ENCODE peak calls at places on chromosome 16, in four cellular contexts. T is HepG2, L is K562, U is GM12878. H is an unnamed sample.
A peak's percentile ranks its signal among the peaks of the same experiment; 100 is the strongest.

GRCh38 chr16:10181196-10182162 is 749 bp downstream of the GRIN2A start:
- DNase-seq in U (no peak), T (peak; percentile 38), L (peak; percentile 60), H (peak; percentile 79)

GRCh38 chr16:64047207-64047606 is 1074.7 kb downstream of the CDH11 start:
- DNase-seq in L (no peak), T (no peak), U (no peak), H (no peak)

GRCh38 chr16:681746-682427 is 1.7 kb downstream of the STUB1 start:
- DNase-seq in T (no peak), U (no peak), L (peak; percentile 89), H (no peak)

GRCh38 chr16:14405611-14406537 is 224.2 kb downstream of the PARN start:
- DNase-seq in T (peak; percentile 90), L (peak; percentile 73), U (peak; percentile 77), H (peak; percentile 88)

GRCh38 chr16:31143036-31143888 is 6.6 kb downstream of the PRSS36 start:
- DNase-seq in U (no peak), T (no peak), L (no peak), H (no peak)

GRCh38 chr16:9946022-9946720 is 236.1 kb downstream of the GRIN2A start:
- DNase-seq in U (no peak), T (no peak), L (no peak), H (no peak)

GRCh38 chr16:59878999-59879398 is 1144.9 kb upstream of the GOT2 start:
- DNase-seq in L (no peak), T (no peak), U (no peak), H (no peak)

GRCh38 chr16:35431829-35432663 is 1972.6 kb downstream of the TP53TG3F start:
- DNase-seq in T (no peak), L (peak; percentile 51), U (no peak), H (peak; percentile 30)

GRCh38 chr16:12300946-12301500 is 324.5 kb downstream of the SNX29 start:
- DNase-seq in L (no peak), U (no peak), T (no peak), H (no peak)

GRCh38 chr16:7086842-7087616 is 245.6 kb upstream of the RBFOX1 start:
- DNase-seq in U (no peak), T (peak; percentile 33), L (peak; percentile 25), H (peak; percentile 26)

DNA sequence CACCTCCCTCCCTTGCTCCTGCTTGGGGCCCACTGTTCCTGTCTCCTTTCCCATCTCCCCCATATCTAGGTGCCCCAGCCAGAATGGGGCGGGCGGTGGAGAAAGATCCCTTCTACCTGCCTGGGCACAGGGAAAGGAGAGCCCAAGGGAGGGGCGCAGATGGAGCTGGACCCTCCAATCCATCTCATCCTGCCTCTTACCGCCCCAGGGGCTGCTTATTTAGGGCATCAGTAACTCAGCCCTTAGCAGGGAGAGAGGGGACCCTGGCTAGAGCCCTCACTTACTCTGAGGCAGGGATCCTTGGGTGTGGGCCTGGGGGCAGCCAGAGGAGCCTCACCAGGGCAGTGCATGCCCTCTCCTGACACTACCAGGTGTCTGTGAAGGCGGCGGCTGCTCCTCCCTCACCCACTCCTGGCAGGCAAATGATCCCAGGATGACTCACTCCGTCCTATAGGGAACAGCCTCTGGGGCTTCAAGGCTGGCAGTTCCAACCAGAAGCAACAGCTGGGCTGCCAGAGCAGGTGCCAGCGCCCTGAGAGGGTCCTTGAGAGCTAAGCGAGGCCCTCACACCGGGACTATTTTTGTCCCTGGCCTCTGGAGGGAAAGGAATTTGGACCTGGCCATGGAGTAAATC is 16.3 kb upstream of the BCAR1 start:
- DNase-seq in U (no peak), L (no peak), T (peak; percentile 71), H (no peak)
- TF ChIP-seq BHLHE40 in U (no peak), L (no peak), T (no peak), H (no peak)

DNA sequence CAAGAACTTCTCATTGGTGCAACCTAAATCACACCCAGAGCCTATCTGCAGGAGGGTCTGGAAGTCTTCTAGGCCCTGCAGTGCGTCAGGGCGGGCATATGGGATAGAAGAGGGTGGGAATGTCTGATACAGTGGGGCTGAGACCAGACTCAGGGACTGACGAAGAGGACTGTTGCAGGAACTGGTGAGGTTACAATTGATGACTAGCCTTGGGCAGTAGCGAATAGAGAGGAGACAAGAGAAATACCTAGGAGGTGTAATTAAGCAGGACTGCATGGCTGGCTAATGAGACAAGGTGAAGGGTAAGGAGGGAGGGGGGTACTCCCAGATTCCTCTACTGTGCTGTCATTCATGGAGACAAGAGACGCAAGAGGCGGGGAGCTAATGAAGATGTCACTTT is 91.3 kb downstream of the WWP2 start:
- DNase-seq in T (no peak), L (no peak), U (no peak), H (no peak)
- TF ChIP-seq FOXK2 in T (no peak), L (no peak), U (no peak), H (no peak)

GRCh38 chr16:8330761-8331160 is 259.6 kb downstream of the TMEM114 start:
- DNase-seq in T (no peak), U (no peak), L (no peak), H (no peak)
- TF ChIP-seq FOXM1 in T (no peak), U (no peak), L (no peak), H (no peak)

DNA sequence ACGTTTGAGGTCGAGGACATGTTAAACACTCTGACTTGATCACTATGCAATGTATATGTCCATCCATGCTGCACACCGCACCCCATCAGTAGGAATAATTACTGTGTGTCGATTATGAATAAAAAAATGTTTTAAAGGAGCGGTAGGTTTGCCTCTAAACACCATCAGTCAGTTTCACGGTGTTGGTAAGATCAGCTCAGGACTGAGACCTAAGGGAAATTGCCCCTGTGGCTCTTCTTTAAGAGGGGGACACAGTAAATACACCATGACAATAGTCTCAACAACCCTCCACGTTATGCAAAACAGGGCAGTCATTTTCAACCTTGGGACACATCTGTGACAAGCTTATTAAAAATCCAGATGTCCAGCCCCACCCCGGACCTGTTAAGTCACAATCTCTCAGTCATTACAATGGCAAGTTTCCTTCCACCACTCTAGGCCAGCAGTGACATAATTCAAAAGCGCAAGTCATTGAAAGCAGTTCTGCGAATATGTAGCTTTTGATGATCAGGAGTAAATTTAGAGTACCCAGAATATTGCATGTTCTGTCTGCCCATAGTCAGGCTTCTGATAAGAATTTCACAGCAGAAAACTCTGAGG is 1.2 kb downstream of the ATMIN start:
- DNase-seq in T (peak; percentile 6), L (peak; percentile 73), U (no peak), H (no peak)
- TF ChIP-seq BHLHE40 in T (no peak), L (no peak), U (no peak), H (no peak)

GRCh38 chr16:85395913-85396878 is 216.9 kb upstream of the GSE1 start:
- DNase-seq in T (no peak), L (no peak), U (no peak), H (no peak)
- TF ChIP-seq FOXK2 in T (no peak), L (no peak), U (no peak), H (no peak)

DNA sequence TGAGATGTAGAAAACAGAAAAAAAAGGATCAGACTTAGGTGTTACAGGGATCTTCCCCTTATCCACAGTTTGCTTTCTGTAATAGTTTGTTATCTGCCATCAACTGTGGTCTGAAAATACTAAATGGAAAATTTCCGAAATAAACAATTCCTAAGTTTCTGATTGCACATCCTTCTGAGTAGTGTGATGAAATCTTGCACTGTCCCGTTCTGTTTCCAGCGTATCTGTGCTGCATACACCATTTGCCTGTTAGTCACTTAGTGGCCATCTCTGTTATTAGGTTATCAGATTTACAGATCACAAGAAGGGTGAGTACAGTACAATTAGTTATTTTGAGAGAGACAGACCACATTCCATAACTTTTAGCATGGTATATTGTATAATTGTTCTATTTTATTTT is 185.6 kb upstream of the CPHXL start:
- DNase-seq in U (no peak), T (no peak), L (no peak), H (no peak)
- TF ChIP-seq FOXM1 in U (no peak), T (no peak), L (no peak), H (no peak)

GRCh38 chr16:77956231-77956630 is 66.1 kb upstream of the CLEC3A start:
- DNase-seq in T (no peak), U (no peak), L (no peak), H (no peak)
- TF ChIP-seq BHLHE40 in T (no peak), U (no peak), L (no peak), H (no peak)

GRCh38 chr16:57667526-57668258 is 414 bp upstream of the ADGRG3 start:
- DNase-seq in L (peak; percentile 78), T (peak; percentile 91), U (no peak), H (no peak)
- TF ChIP-seq FOXK2 in L (no peak), T (no peak), U (no peak), H (no peak)